ENCODE peak calls at places on chromosomes 16 and 17, in five cellular contexts. N is caudate nucleus; Z is left ventricle myocardium inferior; Y is activated CD4-positive, CD25-positive, alpha-beta regulatory T cell; Q is aorta. G is an unnamed sample.

GRCh38 chr17:16443390-16444257 is 28.3 kb downstream of the TRPV2 start:
- DNase-seq in Y (no peak), Z (no peak), Q (no peak), N (no peak), G (no peak)

GRCh38 chr16:13902052-13902451 is 17.9 kb upstream of the ERCC4 start:
- DNase-seq in Y (no peak), Q (no peak), Z (no peak), N (no peak), G (no peak)

GRCh38 chr17:19421926-19422325 is 10.9 kb downstream of the RNF112 start:
- DNase-seq in Q (no peak), Y (no peak), N (no peak), Z (no peak), G (no peak)

GRCh38 chr16:15509051-15509592 is 74.7 kb downstream of the BMERB1 start:
- DNase-seq in Q (no peak), Y (no peak), Z (no peak), N (no peak), G (no peak)

GRCh38 chr16:57224651-57225335 is 20.3 kb upstream of the ARL2BP start:
- DNase-seq in Y (no peak), N (no peak), Z (no peak), Q (no peak), G (no peak)

GRCh38 chr16:30382398-30383015 is at the start of gene SEPTIN1:
- DNase-seq in Z (no peak), Y (peak), Q (no peak), N (no peak), G (no peak)

GRCh38 chr16:50809561-50809960 is 67.7 kb downstream of the CYLD start:
- DNase-seq in Y (no peak), Z (no peak), Q (no peak), N (no peak), G (no peak)

GRCh38 chr17:49633762-49634486 is 44.0 kb downstream of the SPOP start:
- DNase-seq in Y (no peak), Z (no peak), N (no peak), Q (no peak), G (no peak)

GRCh38 chr17:79618383-79619067 is 7.7 kb upstream of the RBFOX3 start:
- DNase-seq in Z (peak), Q (peak), N (no peak), Y (no peak), G (no peak)

GRCh38 chr17:31074772-31075538 is 19.8 kb upstream of the NF1 start:
- DNase-seq in N (no peak), Y (no peak), Z (no peak), Q (no peak), G (no peak)

GRCh38 chr17:80195671-80196529 is 24.2 kb downstream of the SGSH start:
- DNase-seq in Y (peak), N (no peak), Z (no peak), Q (no peak), G (no peak)

GRCh38 chr17:50943575-50943933 is 77.4 kb upstream of the TOB1 start:
- DNase-seq in Q (peak), N (no peak), Z (no peak), Y (no peak), G (no peak)

GRCh38 chr17:73203788-73204479 is 11.1 kb downstream of the COG1 start:
- DNase-seq in Z (no peak), Y (no peak), N (no peak), Q (no peak), G (no peak)

GRCh38 chr17:81429813-81430510 is 34.7 kb downstream of the BAHCC1 start:
- DNase-seq in Y (no peak), N (peak), Q (no peak), Z (peak), G (peak)

GRCh38 chr17:45782889-45783592 is 1.1 kb upstream of the CRHR1 start:
- DNase-seq in Z (no peak), Q (no peak), Y (no peak), N (peak), G (no peak)

GRCh38 chr17:71412803-71413202 is 708.0 kb upstream of the SOX9 start:
- DNase-seq in N (no peak), Y (no peak), Z (no peak), Q (no peak), G (no peak)

GRCh38 chr16:278863-279366 is 1.5 kb upstream of the ARHGDIG start:
- DNase-seq in N (no peak), Y (no peak), Q (no peak), Z (no peak), G (no peak)

GRCh38 chr17:2751482-2751881 is 2.0 kb upstream of the CCDC92B start:
- DNase-seq in Y (no peak), Z (no peak), N (no peak), Q (no peak), G (no peak)

GRCh38 chr17:2218426-2218825 is 85.2 kb downstream of the SMG6 start:
- DNase-seq in N (no peak), Y (no peak), Z (no peak), Q (no peak), G (no peak)

GRCh38 chr17:82031885-82032627 is 578 bp downstream of the RAC3 start:
- DNase-seq in N (no peak), Z (no peak), Q (no peak), Y (no peak), G (no peak)

GRCh38 chr17:74176546-74177001 is 26.9 kb upstream of the RPL38 start:
- DNase-seq in Y (no peak), Z (peak), Q (peak), N (peak), G (peak)

GRCh38 chr17:50290074-50290702 is 15.9 kb downstream of the TMEM92 start:
- DNase-seq in Z (peak), Y (no peak), N (no peak), Q (peak), G (peak)

GRCh38 chr17:67995568-67996191 is 589 bp downstream of the C17orf58 start:
- DNase-seq in Y (no peak), Z (peak), N (peak), Q (peak), G (peak)

GRCh38 chr16:80667258-80667560 is 126.4 kb downstream of the DYNLRB2 start:
- DNase-seq in Z (no peak), Q (no peak), N (no peak), Y (no peak), G (no peak)

GRCh38 chr17:80456465-80457235 is 19.8 kb downstream of the NPTX1 start:
- DNase-seq in Z (peak), N (no peak), Q (no peak), Y (no peak), G (peak)

GRCh38 chr17:2974347-2974746 is 89.1 kb downstream of the OR1D5 start:
- DNase-seq in Y (no peak), N (no peak), Z (no peak), Q (no peak), G (no peak)

GRCh38 chr17:5784791-5785190 is 200.5 kb upstream of the NLRP1 start:
- DNase-seq in Y (no peak), Z (no peak), Q (no peak), N (no peak), G (no peak)

GRCh38 chr16:71830359-71830758 is 15.4 kb upstream of the ATXN1L start:
- DNase-seq in Q (no peak), N (no peak), Z (no peak), Y (no peak), G (no peak)

GRCh38 chr16:69727916-69728270 is 1.5 kb upstream of the NQO1 start:
- DNase-seq in N (peak), Q (peak), Z (peak), Y (no peak), G (no peak)

GRCh38 chr17:48162946-48163506 is 55.5 kb downstream of the SNX11 start:
- DNase-seq in Q (no peak), N (no peak), Y (no peak), Z (no peak), G (no peak)

GRCh38 chr17:81052199-81052997 is 17.4 kb downstream of the BAIAP2 start:
- DNase-seq in N (no peak), Q (no peak), Y (no peak), Z (no peak), G (no peak)

GRCh38 chr16:24700549-24701392 is 28.7 kb upstream of the TNRC6A start:
- DNase-seq in Q (peak), Z (peak), Y (no peak), N (peak), G (peak)

GRCh38 chr17:1649844-1650409 is at the start of gene RILP:
- DNase-seq in N (no peak), Z (peak), Y (no peak), Q (peak), G (peak)

GRCh38 chr16:88977028-88977844 is at the start of gene CBFA2T3:
- DNase-seq in Z (peak), Q (no peak), Y (no peak), N (peak), G (peak)

GRCh38 chr16:84759061-84759460 is 59.3 kb downstream of the USP10 start:
- DNase-seq in Q (no peak), Z (no peak), Y (no peak), N (no peak), G (no peak)

GRCh38 chr16:27286446-27286845 is 17.9 kb upstream of the NSMCE1 start:
- DNase-seq in Z (no peak), N (no peak), Q (no peak), Y (no peak), G (no peak)

GRCh38 chr16:85641305-85641704 is 28.2 kb downstream of the GSE1 start:
- DNase-seq in Z (no peak), Q (no peak), Y (no peak), N (no peak), G (no peak)

GRCh38 chr17:75414488-75414887 is 9.0 kb upstream of the GRB2 start:
- DNase-seq in Z (no peak), Y (no peak), Q (no peak), N (no peak), G (no peak)